ENCODE peak calls at places on chromosomes 4 and X, in five cellular contexts. One of them, this sample, is unnamed.

GRCh38 chr4:153497988-153498967 is 32.1 kb downstream of the TMEM131L start:
- DNase-seq in AG10803: peak; percentile 81
- DNase-seq in mucosa of gallbladder: no peak
- DNase-seq in lung: no peak
- DNase-seq in substantia nigra: no peak
- DNase-seq in this sample: no peak

GRCh38 chrX:123348468-123348867 is 164.4 kb downstream of the GRIA3 start:
- DNase-seq in substantia nigra: no peak
- DNase-seq in lung: no peak
- DNase-seq in AG10803: peak; percentile 58
- DNase-seq in mucosa of gallbladder: no peak
- DNase-seq in this sample: no peak

GRCh38 chr4:111494971-111495370 is 650.3 kb upstream of the FAM241A start:
- DNase-seq in lung: no peak
- DNase-seq in AG10803: peak; percentile 45
- DNase-seq in substantia nigra: no peak
- DNase-seq in mucosa of gallbladder: no peak
- DNase-seq in this sample: no peak

GRCh38 chrX:128973033-128973432 is 550.3 kb downstream of the SMARCA1 start:
- DNase-seq in substantia nigra: no peak
- DNase-seq in mucosa of gallbladder: no peak
- DNase-seq in lung: no peak
- DNase-seq in AG10803: no peak
- DNase-seq in this sample: no peak

GRCh38 chrX:86946569-86946968 is 571.0 kb upstream of the KLHL4 start:
- DNase-seq in AG10803: no peak
- DNase-seq in substantia nigra: no peak
- DNase-seq in lung: no peak
- DNase-seq in mucosa of gallbladder: peak; percentile 24
- DNase-seq in this sample: no peak

GRCh38 chr4:104494822-104495559 is at the start of gene CXXC4:
- DNase-seq in substantia nigra: peak; percentile 70
- DNase-seq in mucosa of gallbladder: peak; percentile 57
- DNase-seq in AG10803: peak; percentile 15
- DNase-seq in lung: peak; percentile 48
- DNase-seq in this sample: peak; percentile 59

GRCh38 chrX:78658851-78659744 is at the start of gene RTL3:
- DNase-seq in mucosa of gallbladder: no peak
- DNase-seq in lung: no peak
- DNase-seq in substantia nigra: no peak
- DNase-seq in AG10803: peak; percentile 90
- DNase-seq in this sample: no peak

GRCh38 chr4:74328501-74328900 is 20.2 kb downstream of the EPGN start:
- DNase-seq in lung: no peak
- DNase-seq in AG10803: no peak
- DNase-seq in mucosa of gallbladder: no peak
- DNase-seq in substantia nigra: no peak
- DNase-seq in this sample: no peak

GRCh38 chr4:55356991-55357461 is 11.0 kb downstream of the SRD5A3 start:
- DNase-seq in AG10803: peak; percentile 24
- DNase-seq in lung: peak; percentile 41
- DNase-seq in substantia nigra: no peak
- DNase-seq in mucosa of gallbladder: no peak
- DNase-seq in this sample: no peak

GRCh38 chrX:15114865-15115566 is 154.9 kb downstream of the ASB9 start:
- DNase-seq in lung: no peak
- DNase-seq in AG10803: no peak
- DNase-seq in substantia nigra: no peak
- DNase-seq in mucosa of gallbladder: no peak
- DNase-seq in this sample: no peak

GRCh38 chrX:99914676-99915075 is 495.4 kb downstream of the PCDH19 start:
- DNase-seq in mucosa of gallbladder: no peak
- DNase-seq in substantia nigra: no peak
- DNase-seq in lung: no peak
- DNase-seq in AG10803: no peak
- DNase-seq in this sample: no peak

GRCh38 chr4:55866973-55867574 is 13.6 kb downstream of the EXOC1 start:
- DNase-seq in AG10803: peak; percentile 70
- DNase-seq in mucosa of gallbladder: no peak
- DNase-seq in lung: no peak
- DNase-seq in substantia nigra: no peak
- DNase-seq in this sample: peak; percentile 74

GRCh38 chr4:25290490-25291067 is 22.0 kb upstream of the ZCCHC4 start:
- DNase-seq in AG10803: no peak
- DNase-seq in substantia nigra: no peak
- DNase-seq in lung: no peak
- DNase-seq in mucosa of gallbladder: no peak
- DNase-seq in this sample: no peak

GRCh38 chr4:109248322-109248895 is 54.0 kb downstream of the COL25A1 start:
- DNase-seq in mucosa of gallbladder: no peak
- DNase-seq in substantia nigra: no peak
- DNase-seq in lung: no peak
- DNase-seq in AG10803: no peak
- DNase-seq in this sample: peak; percentile 23

GRCh38 chrX:45872480-45872879 is 671.8 kb upstream of the DIPK2B start:
- DNase-seq in substantia nigra: no peak
- DNase-seq in lung: no peak
- DNase-seq in AG10803: no peak
- DNase-seq in mucosa of gallbladder: no peak
- DNase-seq in this sample: no peak

GRCh38 chr4:58665649-58666048 is 1555.5 kb upstream of the IGFBP7 start:
- DNase-seq in mucosa of gallbladder: no peak
- DNase-seq in substantia nigra: no peak
- DNase-seq in lung: no peak
- DNase-seq in AG10803: no peak
- DNase-seq in this sample: no peak

GRCh38 chr4:5930456-5930855 is 37.6 kb upstream of the CRMP1 start:
- DNase-seq in substantia nigra: no peak
- DNase-seq in lung: no peak
- DNase-seq in AG10803: no peak
- DNase-seq in mucosa of gallbladder: no peak
- DNase-seq in this sample: no peak

GRCh38 chr4:28287837-28288236 is 1427.2 kb downstream of the STIM2 start:
- DNase-seq in lung: no peak
- DNase-seq in mucosa of gallbladder: no peak
- DNase-seq in substantia nigra: no peak
- DNase-seq in AG10803: peak; percentile 99
- DNase-seq in this sample: no peak

GRCh38 chr4:6460876-6461275 is 11.5 kb downstream of the PPP2R2C start:
- DNase-seq in mucosa of gallbladder: no peak
- DNase-seq in substantia nigra: no peak
- DNase-seq in AG10803: no peak
- DNase-seq in lung: no peak
- DNase-seq in this sample: no peak

GRCh38 chrX:38142598-38142997 is 78.1 kb downstream of the SRPX start:
- DNase-seq in lung: no peak
- DNase-seq in AG10803: peak; percentile 79
- DNase-seq in mucosa of gallbladder: no peak
- DNase-seq in substantia nigra: no peak
- DNase-seq in this sample: no peak

GRCh38 chrX:24395775-24396174 is 35.3 kb downstream of the SUPT20HL1 start:
- DNase-seq in AG10803: peak; percentile 62
- DNase-seq in mucosa of gallbladder: peak; percentile 63
- DNase-seq in substantia nigra: no peak
- DNase-seq in lung: peak; percentile 33
- DNase-seq in this sample: peak; percentile 61

GRCh38 chrX:7147978-7148824 is at the start of gene PUDP:
- DNase-seq in AG10803: peak; percentile 66
- DNase-seq in substantia nigra: peak; percentile 87
- DNase-seq in mucosa of gallbladder: peak; percentile 93
- DNase-seq in lung: peak; percentile 87
- DNase-seq in this sample: peak; percentile 92

GRCh38 chr4:176818531-176818930 is 25.8 kb upstream of the VEGFC start:
- DNase-seq in lung: no peak
- DNase-seq in AG10803: no peak
- DNase-seq in substantia nigra: no peak
- DNase-seq in mucosa of gallbladder: no peak
- DNase-seq in this sample: no peak

GRCh38 chr4:82519072-82519471 is 42.7 kb downstream of the TMEM150C start:
- DNase-seq in mucosa of gallbladder: no peak
- DNase-seq in AG10803: no peak
- DNase-seq in substantia nigra: no peak
- DNase-seq in lung: no peak
- DNase-seq in this sample: no peak